ENCODE peak calls at places on chromosome 1, in six cellular contexts. One of them, this sample, is unnamed.

GRCh38 chr1:165367375-165367993 is 11.0 kb upstream of the LMX1A start:
- DNase-seq in spleen: peak
- DNase-seq in breast epithelium: peak
- DNase-seq in GM12878: peak
- DNase-seq in prostate gland: peak
- DNase-seq in K562: peak
- DNase-seq in this sample: peak

GRCh38 chr1:41754540-41754939 is 164.2 kb downstream of the HIVEP3 start:
- DNase-seq in spleen: peak
- DNase-seq in breast epithelium: no peak
- DNase-seq in GM12878: no peak
- DNase-seq in prostate gland: no peak
- DNase-seq in K562: no peak
- DNase-seq in this sample: no peak

GRCh38 chr1:45769261-45769932 is 18.9 kb upstream of the IPP start:
- DNase-seq in spleen: no peak
- DNase-seq in breast epithelium: no peak
- DNase-seq in GM12878: no peak
- DNase-seq in prostate gland: no peak
- DNase-seq in K562: peak
- DNase-seq in this sample: no peak

GRCh38 chr1:26677306-26678115 is 18.3 kb upstream of the ARID1A start:
- DNase-seq in spleen: peak
- DNase-seq in breast epithelium: peak
- DNase-seq in GM12878: peak
- DNase-seq in prostate gland: peak
- DNase-seq in K562: peak
- DNase-seq in this sample: peak

GRCh38 chr1:156682166-156682890 is 5.1 kb upstream of the NES start:
- DNase-seq in spleen: no peak
- DNase-seq in breast epithelium: no peak
- DNase-seq in GM12878: no peak
- DNase-seq in prostate gland: no peak
- DNase-seq in K562: no peak
- DNase-seq in this sample: no peak

GRCh38 chr1:51575406-51576084 is 41.3 kb upstream of the OSBPL9 start:
- DNase-seq in spleen: no peak
- DNase-seq in breast epithelium: no peak
- DNase-seq in GM12878: no peak
- DNase-seq in prostate gland: no peak
- DNase-seq in K562: no peak
- DNase-seq in this sample: no peak

GRCh38 chr1:241457421-241457820 is 62.1 kb downstream of the FH start:
- DNase-seq in spleen: no peak
- DNase-seq in breast epithelium: no peak
- DNase-seq in GM12878: no peak
- DNase-seq in prostate gland: no peak
- DNase-seq in K562: no peak
- DNase-seq in this sample: no peak

GRCh38 chr1:209387969-209388329 is 195.6 kb upstream of the CAMK1G start:
- DNase-seq in spleen: no peak
- DNase-seq in breast epithelium: no peak
- DNase-seq in GM12878: no peak
- DNase-seq in prostate gland: no peak
- DNase-seq in K562: no peak
- DNase-seq in this sample: no peak

GRCh38 chr1:117147856-117148588 is 26.5 kb upstream of the TRIM45 start:
- DNase-seq in spleen: no peak
- DNase-seq in breast epithelium: peak
- DNase-seq in GM12878: no peak
- DNase-seq in prostate gland: peak
- DNase-seq in K562: no peak
- DNase-seq in this sample: no peak

GRCh38 chr1:201191723-201192477 is 1.3 kb downstream of the IGFN1 start:
- DNase-seq in spleen: peak
- DNase-seq in breast epithelium: no peak
- DNase-seq in GM12878: no peak
- DNase-seq in prostate gland: no peak
- DNase-seq in K562: peak
- DNase-seq in this sample: no peak

GRCh38 chr1:175267716-175268416 is 75.3 kb upstream of the KIAA0040 start:
- DNase-seq in spleen: no peak
- DNase-seq in breast epithelium: no peak
- DNase-seq in GM12878: no peak
- DNase-seq in prostate gland: no peak
- DNase-seq in K562: no peak
- DNase-seq in this sample: no peak

GRCh38 chr1:225749706-225750105 is 27.9 kb upstream of the SRP9 start:
- DNase-seq in spleen: no peak
- DNase-seq in breast epithelium: no peak
- DNase-seq in GM12878: no peak
- DNase-seq in prostate gland: no peak
- DNase-seq in K562: no peak
- DNase-seq in this sample: no peak

GRCh38 chr1:206415913-206416312 is 54.4 kb upstream of the IKBKE start:
- DNase-seq in spleen: no peak
- DNase-seq in breast epithelium: no peak
- DNase-seq in GM12878: no peak
- DNase-seq in prostate gland: no peak
- DNase-seq in K562: no peak
- DNase-seq in this sample: no peak

GRCh38 chr1:214537219-214537618 is 14.2 kb downstream of the PTPN14 start:
- DNase-seq in spleen: no peak
- DNase-seq in breast epithelium: no peak
- DNase-seq in GM12878: no peak
- DNase-seq in prostate gland: no peak
- DNase-seq in K562: no peak
- DNase-seq in this sample: no peak

GRCh38 chr1:12625276-12625675 is 7.3 kb upstream of the DHRS3 start:
- DNase-seq in spleen: no peak
- DNase-seq in breast epithelium: no peak
- DNase-seq in GM12878: no peak
- DNase-seq in prostate gland: no peak
- DNase-seq in K562: no peak
- DNase-seq in this sample: no peak

GRCh38 chr1:229624906-229625871 is 733 bp downstream of the TAF5L start:
- DNase-seq in spleen: peak
- DNase-seq in breast epithelium: no peak
- DNase-seq in GM12878: no peak
- DNase-seq in prostate gland: peak
- DNase-seq in K562: peak
- DNase-seq in this sample: peak

GRCh38 chr1:225426395-225427248 is 1.2 kb downstream of the LBR start:
- DNase-seq in spleen: peak
- DNase-seq in breast epithelium: no peak
- DNase-seq in GM12878: no peak
- DNase-seq in prostate gland: no peak
- DNase-seq in K562: peak
- DNase-seq in this sample: no peak

GRCh38 chr1:37755290-37755689 is 9.6 kb downstream of the EPHA10 start:
- DNase-seq in spleen: no peak
- DNase-seq in breast epithelium: no peak
- DNase-seq in GM12878: no peak
- DNase-seq in prostate gland: no peak
- DNase-seq in K562: no peak
- DNase-seq in this sample: no peak

GRCh38 chr1:159775716-159776115 is 5.0 kb upstream of the DUSP23 start:
- DNase-seq in spleen: no peak
- DNase-seq in breast epithelium: no peak
- DNase-seq in GM12878: no peak
- DNase-seq in prostate gland: no peak
- DNase-seq in K562: no peak
- DNase-seq in this sample: no peak

GRCh38 chr1:38064232-38064903 is 17.8 kb upstream of the POU3F1 start:
- DNase-seq in spleen: no peak
- DNase-seq in breast epithelium: no peak
- DNase-seq in GM12878: no peak
- DNase-seq in prostate gland: no peak
- DNase-seq in K562: peak
- DNase-seq in this sample: no peak

GRCh38 chr1:85555867-85556577 is 24.5 kb upstream of the CCN1 start:
- DNase-seq in spleen: no peak
- DNase-seq in breast epithelium: no peak
- DNase-seq in GM12878: no peak
- DNase-seq in prostate gland: no peak
- DNase-seq in K562: no peak
- DNase-seq in this sample: no peak

GRCh38 chr1:171251042-171251740 is 2.9 kb downstream of the FMO1 start:
- DNase-seq in spleen: peak
- DNase-seq in breast epithelium: no peak
- DNase-seq in GM12878: no peak
- DNase-seq in prostate gland: peak
- DNase-seq in K562: no peak
- DNase-seq in this sample: peak

GRCh38 chr1:53392460-53392859 is 64.6 kb upstream of the LRP8 start:
- DNase-seq in spleen: peak
- DNase-seq in breast epithelium: no peak
- DNase-seq in GM12878: no peak
- DNase-seq in prostate gland: no peak
- DNase-seq in K562: no peak
- DNase-seq in this sample: no peak

GRCh38 chr1:110305875-110306420 is 33.2 kb upstream of the RBM15 start:
- DNase-seq in spleen: no peak
- DNase-seq in breast epithelium: no peak
- DNase-seq in GM12878: no peak
- DNase-seq in prostate gland: no peak
- DNase-seq in K562: no peak
- DNase-seq in this sample: no peak

GRCh38 chr1:36835017-36835695 is 199.2 kb downstream of the GRIK3 start:
- DNase-seq in spleen: peak
- DNase-seq in breast epithelium: no peak
- DNase-seq in GM12878: no peak
- DNase-seq in prostate gland: no peak
- DNase-seq in K562: no peak
- DNase-seq in this sample: no peak

GRCh38 chr1:173554541-173555250 is 48.2 kb downstream of the SLC9C2 start:
- DNase-seq in spleen: no peak
- DNase-seq in breast epithelium: no peak
- DNase-seq in GM12878: no peak
- DNase-seq in prostate gland: no peak
- DNase-seq in K562: no peak
- DNase-seq in this sample: no peak

GRCh38 chr1:7280257-7280656 is 490.8 kb upstream of the VAMP3 start:
- DNase-seq in spleen: no peak
- DNase-seq in breast epithelium: no peak
- DNase-seq in GM12878: no peak
- DNase-seq in prostate gland: no peak
- DNase-seq in K562: no peak
- DNase-seq in this sample: no peak

GRCh38 chr1:17347769-17348592 is 24.0 kb upstream of the PADI6 start:
- DNase-seq in spleen: no peak
- DNase-seq in breast epithelium: no peak
- DNase-seq in GM12878: no peak
- DNase-seq in prostate gland: no peak
- DNase-seq in K562: peak
- DNase-seq in this sample: no peak

GRCh38 chr1:236686815-236687160 is 489 bp downstream of the ACTN2 start:
- DNase-seq in spleen: no peak
- DNase-seq in breast epithelium: no peak
- DNase-seq in GM12878: no peak
- DNase-seq in prostate gland: no peak
- DNase-seq in K562: peak
- DNase-seq in this sample: no peak

GRCh38 chr1:145871994-145872411 is 13.1 kb upstream of the PIAS3 start:
- DNase-seq in spleen: peak
- DNase-seq in breast epithelium: no peak
- DNase-seq in GM12878: no peak
- DNase-seq in prostate gland: no peak
- DNase-seq in K562: no peak
- DNase-seq in this sample: peak
- H3K4me3 ChIP-seq in spleen: peak
- H3K4me3 ChIP-seq in breast epithelium: peak
- H3K4me3 ChIP-seq in GM12878: peak
- H3K4me3 ChIP-seq in prostate gland: peak
- H3K4me3 ChIP-seq in K562: no peak
- H3K4me3 ChIP-seq in this sample: peak

GRCh38 chr1:50416553-50417453 is 6.4 kb downstream of the DMRTA2 start:
- DNase-seq in spleen: no peak
- DNase-seq in breast epithelium: no peak
- DNase-seq in GM12878: no peak
- DNase-seq in prostate gland: no peak
- DNase-seq in K562: peak
- DNase-seq in this sample: no peak

GRCh38 chr1:50415235-50416149 is 7.8 kb downstream of the DMRTA2 start:
- DNase-seq in spleen: no peak
- DNase-seq in breast epithelium: no peak
- DNase-seq in GM12878: no peak
- DNase-seq in prostate gland: no peak
- DNase-seq in K562: peak
- DNase-seq in this sample: no peak

GRCh38 chr1:50414853-50415234 is 8.4 kb downstream of the DMRTA2 start:
- DNase-seq in spleen: no peak
- DNase-seq in breast epithelium: no peak
- DNase-seq in GM12878: no peak
- DNase-seq in prostate gland: no peak
- DNase-seq in K562: no peak
- DNase-seq in this sample: no peak

GRCh38 chr1:50417487-50417886 is 5.8 kb downstream of the DMRTA2 start:
- DNase-seq in spleen: no peak
- DNase-seq in breast epithelium: no peak
- DNase-seq in GM12878: no peak
- DNase-seq in prostate gland: no peak
- DNase-seq in K562: peak
- DNase-seq in this sample: no peak

DNA sequence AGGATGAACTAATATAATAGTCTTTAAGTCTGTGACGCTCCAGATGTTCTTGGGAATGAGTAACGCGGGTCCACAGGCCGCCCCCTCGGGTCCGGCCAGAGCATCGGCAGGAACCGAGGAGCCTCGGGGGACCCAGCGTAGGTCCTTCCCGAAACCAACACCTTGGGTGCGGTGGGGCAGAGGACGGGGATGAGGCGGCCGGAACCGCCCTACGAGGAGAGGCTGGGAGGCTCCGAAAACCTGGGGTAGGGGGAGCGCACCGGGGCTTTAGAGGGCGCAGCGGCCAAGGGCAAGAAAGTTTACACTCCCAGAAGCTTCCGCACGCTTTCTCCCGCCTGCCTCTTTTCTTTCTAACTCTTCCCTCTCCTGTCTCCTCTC is 7.1 kb downstream of the DMRTA2 start:
- DNase-seq in spleen: no peak
- DNase-seq in breast epithelium: no peak
- DNase-seq in GM12878: no peak
- DNase-seq in prostate gland: no peak
- DNase-seq in K562: peak
- DNase-seq in this sample: no peak
- TF ChIP-seq POLR2A in spleen: no peak
- TF ChIP-seq POLR2A in breast epithelium: no peak
- TF ChIP-seq POLR2A in GM12878: no peak
- TF ChIP-seq POLR2A in prostate gland: no peak
- TF ChIP-seq POLR2A in K562: no peak
- TF ChIP-seq POLR2A in this sample: no peak

GRCh38 chr1:47434051-47434842 is 3.6 kb upstream of the FOXD2 start:
- DNase-seq in spleen: no peak
- DNase-seq in breast epithelium: peak
- DNase-seq in GM12878: no peak
- DNase-seq in prostate gland: peak
- DNase-seq in K562: no peak
- DNase-seq in this sample: peak
- TF ChIP-seq POLR2AphosphoS5 in spleen: no peak
- TF ChIP-seq POLR2AphosphoS5 in breast epithelium: peak
- TF ChIP-seq POLR2AphosphoS5 in GM12878: no peak
- TF ChIP-seq POLR2AphosphoS5 in prostate gland: peak
- TF ChIP-seq POLR2AphosphoS5 in K562: no peak
- TF ChIP-seq POLR2AphosphoS5 in this sample: peak

GRCh38 chr1:61087574-61087973 is 5.2 kb downstream of the NFIA start:
- DNase-seq in spleen: no peak
- DNase-seq in breast epithelium: no peak
- DNase-seq in GM12878: no peak
- DNase-seq in prostate gland: no peak
- DNase-seq in K562: no peak
- DNase-seq in this sample: no peak
- H3K4me3 ChIP-seq in spleen: no peak
- H3K4me3 ChIP-seq in breast epithelium: no peak
- H3K4me3 ChIP-seq in GM12878: no peak
- H3K4me3 ChIP-seq in prostate gland: no peak
- H3K4me3 ChIP-seq in K562: no peak
- H3K4me3 ChIP-seq in this sample: no peak